ENCODE peak calls at places on chromosomes 16 and 17, in five cellular contexts. Q, E, Z, L and G are unnamed samples.

GRCh38 chr17:16925461-16926060 is 46.4 kb downstream of the TNFRSF13B start:
- DNase-seq in E (no peak), Q (peak; percentile 7), Z (no peak), L (no peak), G (no peak)

GRCh38 chr16:53629607-53630312 is 73.9 kb downstream of the RPGRIP1L start:
- DNase-seq in Q (no peak), L (no peak), E (no peak), Z (no peak), G (no peak)

GRCh38 chr16:59192551-59193199 is 458.6 kb upstream of the GOT2 start:
- DNase-seq in E (peak; percentile 30), Z (peak; percentile 10), Q (no peak), L (no peak), G (no peak)

GRCh38 chr17:79706931-79707382 is 23.8 kb upstream of the ENPP7 start:
- DNase-seq in L (peak; percentile 40), E (no peak), Z (no peak), Q (no peak), G (no peak)

GRCh38 chr16:73054732-73055481 is 7.0 kb upstream of the ZFHX3 start:
- DNase-seq in L (peak; percentile 73), Z (peak; percentile 11), Q (no peak), E (peak; percentile 72), G (no peak)

GRCh38 chr17:72825218-72825617 is 267.3 kb downstream of the SLC39A11 start:
- DNase-seq in Q (no peak), Z (no peak), L (no peak), E (no peak), G (no peak)

GRCh38 chr17:1551741-1552140 is 10.9 kb downstream of the PITPNA start:
- DNase-seq in E (no peak), L (no peak), Z (no peak), Q (no peak), G (no peak)

GRCh38 chr17:29710891-29711418 is 88.2 kb upstream of the CORO6 start:
- DNase-seq in E (peak; percentile 55), Z (no peak), L (peak; percentile 55), Q (peak; percentile 28), G (no peak)